ENCODE peak calls at places on chromosomes 1 and 21, in ten cellular contexts. One of them, this sample, is unnamed. For H3K9me3, the result is how much of the 10 kb centered on the place peaks cover.

GRCh38 chr1:187244623-187245022 is 415.9 kb downstream of the PLA2G4A start:
- DNase-seq in prostate gland: peak
- DNase-seq in suprapubic skin: no peak
- DNase-seq in endothelial cell of umbilical vein: peak
- DNase-seq in Panc1: no peak
- DNase-seq in breast epithelium: peak
- DNase-seq in K562: no peak
- DNase-seq in sigmoid colon: no peak
- DNase-seq in upper lobe of left lung: no peak
- DNase-seq in GM12878: no peak
- DNase-seq in this sample: no peak

GRCh38 chr1:158002630-158003408 is 9.4 kb downstream of the KIRREL1 start:
- DNase-seq in prostate gland: no peak
- DNase-seq in suprapubic skin: no peak
- DNase-seq in endothelial cell of umbilical vein: no peak
- DNase-seq in Panc1: no peak
- DNase-seq in breast epithelium: no peak
- DNase-seq in K562: no peak
- DNase-seq in sigmoid colon: no peak
- DNase-seq in upper lobe of left lung: no peak
- DNase-seq in GM12878: no peak
- DNase-seq in this sample: no peak

GRCh38 chr1:11620405-11620804 is 33.8 kb downstream of the FBXO2 start:
- DNase-seq in prostate gland: no peak
- DNase-seq in suprapubic skin: no peak
- DNase-seq in endothelial cell of umbilical vein: no peak
- DNase-seq in Panc1: no peak
- DNase-seq in breast epithelium: no peak
- DNase-seq in K562: no peak
- DNase-seq in sigmoid colon: no peak
- DNase-seq in upper lobe of left lung: no peak
- DNase-seq in GM12878: no peak
- DNase-seq in this sample: no peak

GRCh38 chr21:37982496-37983318 is 66.5 kb upstream of the KCNJ6 start:
- DNase-seq in prostate gland: no peak
- DNase-seq in suprapubic skin: no peak
- DNase-seq in endothelial cell of umbilical vein: no peak
- DNase-seq in Panc1: no peak
- DNase-seq in breast epithelium: no peak
- DNase-seq in K562: no peak
- DNase-seq in sigmoid colon: no peak
- DNase-seq in upper lobe of left lung: no peak
- DNase-seq in GM12878: no peak
- DNase-seq in this sample: no peak

GRCh38 chr1:185733818-185734709 is at the start of gene HMCN1:
- DNase-seq in prostate gland: peak
- DNase-seq in suprapubic skin: peak
- DNase-seq in endothelial cell of umbilical vein: peak
- DNase-seq in Panc1: no peak
- DNase-seq in breast epithelium: peak
- DNase-seq in K562: peak
- DNase-seq in sigmoid colon: peak
- DNase-seq in upper lobe of left lung: peak
- DNase-seq in GM12878: no peak
- DNase-seq in this sample: no peak

GRCh38 chr1:237471377-237471776 is 419.3 kb downstream of the ZP4 start:
- DNase-seq in prostate gland: no peak
- DNase-seq in suprapubic skin: no peak
- DNase-seq in endothelial cell of umbilical vein: no peak
- DNase-seq in Panc1: no peak
- DNase-seq in breast epithelium: no peak
- DNase-seq in K562: no peak
- DNase-seq in sigmoid colon: no peak
- DNase-seq in upper lobe of left lung: no peak
- DNase-seq in GM12878: no peak
- DNase-seq in this sample: no peak

GRCh38 chr1:2477309-2477708 is 1.2 kb downstream of the PLCH2 start:
- DNase-seq in prostate gland: no peak
- DNase-seq in suprapubic skin: no peak
- DNase-seq in endothelial cell of umbilical vein: no peak
- DNase-seq in Panc1: no peak
- DNase-seq in breast epithelium: no peak
- DNase-seq in K562: no peak
- DNase-seq in sigmoid colon: no peak
- DNase-seq in upper lobe of left lung: no peak
- DNase-seq in GM12878: no peak
- DNase-seq in this sample: no peak

GRCh38 chr1:222641269-222641948 is 23.5 kb downstream of the MIA3 start:
- DNase-seq in prostate gland: no peak
- DNase-seq in suprapubic skin: no peak
- DNase-seq in endothelial cell of umbilical vein: no peak
- DNase-seq in Panc1: no peak
- DNase-seq in breast epithelium: no peak
- DNase-seq in K562: no peak
- DNase-seq in sigmoid colon: no peak
- DNase-seq in upper lobe of left lung: no peak
- DNase-seq in GM12878: no peak
- DNase-seq in this sample: no peak

GRCh38 chr1:9279172-9279840 is 13.4 kb upstream of the SPSB1 start:
- DNase-seq in prostate gland: no peak
- DNase-seq in suprapubic skin: peak
- DNase-seq in endothelial cell of umbilical vein: no peak
- DNase-seq in Panc1: no peak
- DNase-seq in breast epithelium: no peak
- DNase-seq in K562: no peak
- DNase-seq in sigmoid colon: no peak
- DNase-seq in upper lobe of left lung: no peak
- DNase-seq in GM12878: no peak
- DNase-seq in this sample: no peak

GRCh38 chr1:225746361-225747179 is 31.1 kb upstream of the SRP9 start:
- DNase-seq in prostate gland: peak
- DNase-seq in suprapubic skin: peak
- DNase-seq in endothelial cell of umbilical vein: peak
- DNase-seq in Panc1: peak
- DNase-seq in breast epithelium: peak
- DNase-seq in K562: no peak
- DNase-seq in sigmoid colon: peak
- DNase-seq in upper lobe of left lung: peak
- DNase-seq in GM12878: no peak
- DNase-seq in this sample: peak

GRCh38 chr1:214990619-214991018 is 91.9 kb upstream of the KCNK2 start:
- DNase-seq in prostate gland: no peak
- DNase-seq in suprapubic skin: no peak
- DNase-seq in endothelial cell of umbilical vein: peak
- DNase-seq in Panc1: no peak
- DNase-seq in breast epithelium: no peak
- DNase-seq in K562: no peak
- DNase-seq in sigmoid colon: no peak
- DNase-seq in upper lobe of left lung: no peak
- DNase-seq in GM12878: no peak
- DNase-seq in this sample: no peak

GRCh38 chr1:25780318-25781129 is 19.5 kb upstream of the SELENON start:
- DNase-seq in prostate gland: peak
- DNase-seq in suprapubic skin: no peak
- DNase-seq in endothelial cell of umbilical vein: no peak
- DNase-seq in Panc1: no peak
- DNase-seq in breast epithelium: no peak
- DNase-seq in K562: peak
- DNase-seq in sigmoid colon: no peak
- DNase-seq in upper lobe of left lung: no peak
- DNase-seq in GM12878: no peak
- DNase-seq in this sample: no peak

GRCh38 chr21:34909492-34910292 is 139.4 kb downstream of the RUNX1 start:
- DNase-seq in prostate gland: no peak
- DNase-seq in suprapubic skin: no peak
- DNase-seq in endothelial cell of umbilical vein: no peak
- DNase-seq in Panc1: no peak
- DNase-seq in breast epithelium: no peak
- DNase-seq in K562: peak
- DNase-seq in sigmoid colon: no peak
- DNase-seq in upper lobe of left lung: no peak
- DNase-seq in GM12878: no peak
- DNase-seq in this sample: no peak

GRCh38 chr1:83102630-83103071 is 896.3 kb downstream of the TTLL7 start:
- DNase-seq in prostate gland: no peak
- DNase-seq in suprapubic skin: no peak
- DNase-seq in endothelial cell of umbilical vein: no peak
- DNase-seq in Panc1: no peak
- DNase-seq in breast epithelium: no peak
- DNase-seq in K562: no peak
- DNase-seq in sigmoid colon: no peak
- DNase-seq in upper lobe of left lung: no peak
- DNase-seq in GM12878: no peak
- DNase-seq in this sample: no peak

GRCh38 chr1:226640288-226640687 is 91.7 kb downstream of the STUM start:
- DNase-seq in prostate gland: no peak
- DNase-seq in suprapubic skin: no peak
- DNase-seq in endothelial cell of umbilical vein: no peak
- DNase-seq in Panc1: no peak
- DNase-seq in breast epithelium: no peak
- DNase-seq in K562: no peak
- DNase-seq in sigmoid colon: peak
- DNase-seq in upper lobe of left lung: no peak
- DNase-seq in GM12878: no peak
- DNase-seq in this sample: no peak

GRCh38 chr1:43580039-43580438 is 49.4 kb downstream of the PTPRF start:
- DNase-seq in prostate gland: no peak
- DNase-seq in suprapubic skin: no peak
- DNase-seq in endothelial cell of umbilical vein: no peak
- DNase-seq in Panc1: no peak
- DNase-seq in breast epithelium: no peak
- DNase-seq in K562: no peak
- DNase-seq in sigmoid colon: no peak
- DNase-seq in upper lobe of left lung: no peak
- DNase-seq in GM12878: no peak
- DNase-seq in this sample: no peak

GRCh38 chr1:43585596-43585995 is 54.9 kb downstream of the PTPRF start:
- DNase-seq in prostate gland: no peak
- DNase-seq in suprapubic skin: no peak
- DNase-seq in endothelial cell of umbilical vein: no peak
- DNase-seq in Panc1: no peak
- DNase-seq in breast epithelium: no peak
- DNase-seq in K562: no peak
- DNase-seq in sigmoid colon: no peak
- DNase-seq in upper lobe of left lung: no peak
- DNase-seq in GM12878: no peak
- DNase-seq in this sample: no peak

GRCh38 chr1:43583058-43583457 is 52.4 kb downstream of the PTPRF start:
- DNase-seq in prostate gland: no peak
- DNase-seq in suprapubic skin: no peak
- DNase-seq in endothelial cell of umbilical vein: no peak
- DNase-seq in Panc1: no peak
- DNase-seq in breast epithelium: no peak
- DNase-seq in K562: no peak
- DNase-seq in sigmoid colon: no peak
- DNase-seq in upper lobe of left lung: no peak
- DNase-seq in GM12878: no peak
- DNase-seq in this sample: no peak

GRCh38 chr1:43584203-43584602 is 53.5 kb downstream of the PTPRF start:
- DNase-seq in prostate gland: no peak
- DNase-seq in suprapubic skin: no peak
- DNase-seq in endothelial cell of umbilical vein: no peak
- DNase-seq in Panc1: no peak
- DNase-seq in breast epithelium: no peak
- DNase-seq in K562: no peak
- DNase-seq in sigmoid colon: no peak
- DNase-seq in upper lobe of left lung: no peak
- DNase-seq in GM12878: no peak
- DNase-seq in this sample: no peak

DNA sequence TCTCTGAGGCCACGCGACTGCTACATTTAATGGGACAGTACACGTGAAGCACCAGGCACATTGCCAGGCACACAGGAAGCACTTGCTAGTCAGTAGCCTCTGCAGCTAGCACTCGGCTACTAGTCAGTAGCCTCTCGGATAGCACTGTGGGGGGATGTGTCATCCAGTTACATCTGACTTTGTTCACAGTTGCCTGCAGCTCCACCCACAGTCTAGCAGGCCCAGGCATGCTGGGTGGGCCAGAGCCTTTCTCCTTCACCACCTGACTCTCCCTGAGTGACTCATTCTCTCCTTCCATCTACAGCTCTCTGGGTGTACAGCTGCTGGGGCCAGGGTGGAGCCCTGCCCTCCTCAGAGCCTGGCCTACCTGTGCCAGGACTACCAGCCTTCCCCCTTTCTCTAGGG is 51.5 kb downstream of the PTPRF start:
- DNase-seq in prostate gland: peak
- DNase-seq in suprapubic skin: no peak
- DNase-seq in endothelial cell of umbilical vein: peak
- DNase-seq in Panc1: peak
- DNase-seq in breast epithelium: peak
- DNase-seq in K562: peak
- DNase-seq in sigmoid colon: no peak
- DNase-seq in upper lobe of left lung: peak
- DNase-seq in GM12878: peak
- DNase-seq in this sample: no peak
- TF ChIP-seq CTCF in prostate gland: no peak
- TF ChIP-seq CTCF in suprapubic skin: no peak
- TF ChIP-seq CTCF in endothelial cell of umbilical vein: no peak
- TF ChIP-seq CTCF in Panc1: no peak
- TF ChIP-seq CTCF in breast epithelium: no peak
- TF ChIP-seq CTCF in K562: no peak
- TF ChIP-seq CTCF in sigmoid colon: no peak
- TF ChIP-seq CTCF in upper lobe of left lung: no peak
- TF ChIP-seq CTCF in GM12878: no peak
- TF ChIP-seq CTCF in this sample: no peak

GRCh38 chr1:152442765-152443164 is 28.7 kb upstream of the CRNN start:
- DNase-seq in prostate gland: peak
- DNase-seq in suprapubic skin: peak
- DNase-seq in endothelial cell of umbilical vein: peak
- DNase-seq in Panc1: no peak
- DNase-seq in breast epithelium: no peak
- DNase-seq in K562: no peak
- DNase-seq in sigmoid colon: peak
- DNase-seq in upper lobe of left lung: peak
- DNase-seq in GM12878: no peak
- DNase-seq in this sample: peak
- H3K9me3 ChIP-seq in prostate gland: under half
- H3K9me3 ChIP-seq in suprapubic skin: under half
- H3K9me3 ChIP-seq in endothelial cell of umbilical vein: under half
- H3K9me3 ChIP-seq in Panc1: under half
- H3K9me3 ChIP-seq in breast epithelium: under half
- H3K9me3 ChIP-seq in K562: under half
- H3K9me3 ChIP-seq in sigmoid colon: under half
- H3K9me3 ChIP-seq in upper lobe of left lung: under half
- H3K9me3 ChIP-seq in GM12878: under half
- H3K9me3 ChIP-seq in this sample: under half

GRCh38 chr1:234495231-234495990 is 16.4 kb upstream of the TARBP1 start:
- DNase-seq in prostate gland: no peak
- DNase-seq in suprapubic skin: no peak
- DNase-seq in endothelial cell of umbilical vein: no peak
- DNase-seq in Panc1: no peak
- DNase-seq in breast epithelium: no peak
- DNase-seq in K562: peak
- DNase-seq in sigmoid colon: no peak
- DNase-seq in upper lobe of left lung: no peak
- DNase-seq in GM12878: peak
- DNase-seq in this sample: no peak
- TF ChIP-seq POLR2AphosphoS5 in prostate gland: no peak
- TF ChIP-seq POLR2AphosphoS5 in suprapubic skin: no peak
- TF ChIP-seq POLR2AphosphoS5 in endothelial cell of umbilical vein: no peak
- TF ChIP-seq POLR2AphosphoS5 in Panc1: no peak
- TF ChIP-seq POLR2AphosphoS5 in breast epithelium: no peak
- TF ChIP-seq POLR2AphosphoS5 in K562: no peak
- TF ChIP-seq POLR2AphosphoS5 in sigmoid colon: no peak
- TF ChIP-seq POLR2AphosphoS5 in upper lobe of left lung: no peak
- TF ChIP-seq POLR2AphosphoS5 in GM12878: no peak
- TF ChIP-seq POLR2AphosphoS5 in this sample: peak

GRCh38 chr1:1058921-1059493 is 15.1 kb downstream of the RNF223 start:
- DNase-seq in prostate gland: no peak
- DNase-seq in suprapubic skin: no peak
- DNase-seq in endothelial cell of umbilical vein: peak
- DNase-seq in Panc1: no peak
- DNase-seq in breast epithelium: no peak
- DNase-seq in K562: peak
- DNase-seq in sigmoid colon: no peak
- DNase-seq in upper lobe of left lung: no peak
- DNase-seq in GM12878: no peak
- DNase-seq in this sample: no peak
- TF ChIP-seq CTCF in prostate gland: no peak
- TF ChIP-seq CTCF in suprapubic skin: no peak
- TF ChIP-seq CTCF in endothelial cell of umbilical vein: peak
- TF ChIP-seq CTCF in Panc1: peak
- TF ChIP-seq CTCF in breast epithelium: no peak
- TF ChIP-seq CTCF in K562: peak
- TF ChIP-seq CTCF in sigmoid colon: no peak
- TF ChIP-seq CTCF in upper lobe of left lung: no peak
- TF ChIP-seq CTCF in GM12878: peak
- TF ChIP-seq CTCF in this sample: no peak

This sample was measured in esophagus muscularis mucosa.